ENCODE peak calls at places on chromosomes 16 and 17, in four cellular contexts. One of them, this sample, is unnamed.

GRCh38 chr17:65103896-65104295 is 33.3 kb upstream of the RGS9 start:
- DNase-seq in IMR-90: peak; percentile 49
- DNase-seq in HepG2: no peak
- DNase-seq in A549: no peak
- DNase-seq in this sample: no peak

GRCh38 chr16:54282923-54283734 is 3.5 kb downstream of the IRX3 start:
- DNase-seq in A549: no peak
- DNase-seq in IMR-90: no peak
- DNase-seq in HepG2: no peak
- DNase-seq in this sample: no peak

GRCh38 chr17:38897176-38897575 is 27.3 kb downstream of the LASP1 start:
- DNase-seq in HepG2: no peak
- DNase-seq in IMR-90: peak; percentile 28
- DNase-seq in A549: no peak
- DNase-seq in this sample: no peak

GRCh38 chr17:40319651-40320550 is 10.9 kb downstream of the RARA start:
- DNase-seq in A549: no peak
- DNase-seq in IMR-90: no peak
- DNase-seq in HepG2: no peak
- DNase-seq in this sample: no peak

GRCh38 chr17:15478845-15479244 is 11.4 kb upstream of the CDRT4 start:
- DNase-seq in A549: no peak
- DNase-seq in HepG2: no peak
- DNase-seq in IMR-90: no peak
- DNase-seq in this sample: no peak

GRCh38 chr16:50259334-50260205 is 6.8 kb upstream of the ADCY7 start:
- DNase-seq in HepG2: no peak
- DNase-seq in IMR-90: no peak
- DNase-seq in A549: no peak
- DNase-seq in this sample: no peak

GRCh38 chr16:10501016-10501607 is 79.3 kb downstream of the EMP2 start:
- DNase-seq in A549: no peak
- DNase-seq in IMR-90: no peak
- DNase-seq in HepG2: peak; percentile 50
- DNase-seq in this sample: no peak

GRCh38 chr16:1614226-1615102 is 2.3 kb downstream of the CRAMP1 start:
- DNase-seq in IMR-90: peak; percentile 30
- DNase-seq in HepG2: no peak
- DNase-seq in A549: peak; percentile 58
- DNase-seq in this sample: peak; percentile 49

GRCh38 chr17:44610871-44611270 is 45.4 kb upstream of the MEIOC start:
- DNase-seq in HepG2: no peak
- DNase-seq in IMR-90: no peak
- DNase-seq in A549: no peak
- DNase-seq in this sample: no peak

GRCh38 chr17:30600830-30601494 is 123.8 kb downstream of the GOSR1 start:
- DNase-seq in IMR-90: peak; percentile 11
- DNase-seq in A549: peak; percentile 48
- DNase-seq in HepG2: no peak
- DNase-seq in this sample: peak; percentile 6

GRCh38 chr17:43114101-43114691 is 11.0 kb downstream of the BRCA1 start:
- DNase-seq in IMR-90: no peak
- DNase-seq in A549: no peak
- DNase-seq in HepG2: peak; percentile 87
- DNase-seq in this sample: no peak

GRCh38 chr17:40526668-40527067 is 25.2 kb upstream of the TNS4 start:
- DNase-seq in HepG2: no peak
- DNase-seq in IMR-90: no peak
- DNase-seq in A549: no peak
- DNase-seq in this sample: no peak

GRCh38 chr17:66964930-66965800 is 658 bp downstream of the CACNG4 start:
- DNase-seq in A549: peak; percentile 81
- DNase-seq in IMR-90: no peak
- DNase-seq in HepG2: no peak
- DNase-seq in this sample: peak; percentile 70

GRCh38 chr17:50865060-50865867 is 890 bp downstream of the TOB1 start:
- DNase-seq in HepG2: peak; percentile 70
- DNase-seq in A549: no peak
- DNase-seq in IMR-90: peak; percentile 24
- DNase-seq in this sample: no peak

GRCh38 chr17:79050591-79050990 is 24.0 kb upstream of the ENGASE start:
- DNase-seq in IMR-90: no peak
- DNase-seq in HepG2: no peak
- DNase-seq in A549: no peak
- DNase-seq in this sample: no peak

GRCh38 chr16:17205279-17206139 is 265.3 kb downstream of the XYLT1 start:
- DNase-seq in A549: no peak
- DNase-seq in HepG2: no peak
- DNase-seq in IMR-90: peak; percentile 87
- DNase-seq in this sample: no peak

DNA sequence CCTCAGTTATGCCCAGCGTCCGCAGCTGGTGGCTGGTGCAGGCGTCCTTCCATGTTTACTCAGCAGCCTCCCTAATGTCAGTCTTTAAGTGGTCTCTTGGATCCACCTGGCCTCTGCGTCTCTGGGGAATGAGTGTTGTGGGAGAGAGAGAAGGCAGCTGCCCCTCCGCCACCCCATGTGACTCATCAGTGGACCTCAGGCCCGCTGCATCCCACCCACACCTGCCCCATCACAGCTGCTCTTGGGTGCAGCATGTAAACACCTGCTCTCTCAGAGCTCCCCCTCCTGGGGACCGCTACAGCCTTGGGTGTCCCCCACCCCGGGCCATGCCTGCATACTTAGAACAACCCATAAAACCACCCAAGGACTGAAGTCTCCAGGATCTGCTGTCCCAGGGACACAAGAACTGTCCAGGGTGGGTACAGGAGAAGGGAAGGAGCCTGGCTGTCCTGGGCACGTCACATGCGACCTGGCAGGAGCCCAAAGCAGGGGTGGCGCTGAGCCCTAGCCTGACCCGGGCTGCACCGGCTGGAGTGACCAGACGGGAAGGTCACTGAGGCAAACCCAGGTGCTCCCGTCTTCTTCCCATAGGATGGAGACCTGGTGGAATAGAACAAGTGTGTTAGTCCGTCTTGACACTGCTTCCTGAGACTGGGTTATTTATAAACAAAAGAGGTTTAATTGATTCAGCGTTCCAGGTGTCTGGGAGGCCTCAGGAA is 4.2 kb downstream of the C16orf90 start:
- DNase-seq in A549: no peak
- DNase-seq in HepG2: peak; percentile 40
- DNase-seq in IMR-90: no peak
- DNase-seq in this sample: no peak
- TF ChIP-seq BHLHE40 in A549: no peak
- TF ChIP-seq BHLHE40 in HepG2: no peak
- TF ChIP-seq BHLHE40 in IMR-90: no peak
- TF ChIP-seq BHLHE40 in this sample: no peak

DNA sequence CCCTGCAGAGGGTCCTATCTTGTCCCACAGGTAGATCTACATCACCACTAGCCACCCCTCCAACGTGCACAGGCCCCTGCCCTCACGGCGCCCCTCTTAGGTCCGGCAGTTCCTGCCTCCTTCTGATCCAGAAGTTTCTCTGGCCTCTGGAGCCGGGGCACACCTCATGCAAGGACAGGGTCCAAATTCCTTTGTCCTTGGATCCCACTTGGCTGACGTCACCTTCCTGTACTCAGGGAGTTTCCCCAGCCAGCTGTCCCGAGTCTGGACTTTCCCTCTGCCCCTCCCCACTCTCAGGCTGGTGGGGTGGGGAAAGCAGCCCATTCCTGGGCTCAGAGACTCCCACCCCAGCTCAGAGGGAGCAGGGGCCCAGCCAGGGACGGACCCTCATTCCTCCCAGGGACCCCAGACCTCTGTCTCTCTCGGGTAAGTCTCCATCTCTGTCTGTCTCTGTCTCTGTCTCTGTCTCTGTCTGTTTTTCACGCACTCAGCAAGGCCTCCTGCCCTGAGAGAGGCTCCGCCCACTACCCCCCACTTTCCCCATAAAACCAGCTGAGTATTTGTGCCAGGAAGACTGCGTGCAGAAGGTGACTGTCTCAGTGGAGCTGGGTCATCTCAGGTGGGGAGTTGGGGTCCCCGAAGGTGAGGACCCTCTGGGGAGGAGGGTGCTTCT is at the start of gene IL32:
- DNase-seq in A549: peak; percentile 71
- DNase-seq in IMR-90: peak; percentile 94
- DNase-seq in HepG2: peak; percentile 87
- DNase-seq in this sample: no peak
- TF ChIP-seq BHLHE40 in A549: no peak
- TF ChIP-seq BHLHE40 in IMR-90: no peak
- TF ChIP-seq BHLHE40 in HepG2: no peak
- TF ChIP-seq BHLHE40 in this sample: no peak

DNA sequence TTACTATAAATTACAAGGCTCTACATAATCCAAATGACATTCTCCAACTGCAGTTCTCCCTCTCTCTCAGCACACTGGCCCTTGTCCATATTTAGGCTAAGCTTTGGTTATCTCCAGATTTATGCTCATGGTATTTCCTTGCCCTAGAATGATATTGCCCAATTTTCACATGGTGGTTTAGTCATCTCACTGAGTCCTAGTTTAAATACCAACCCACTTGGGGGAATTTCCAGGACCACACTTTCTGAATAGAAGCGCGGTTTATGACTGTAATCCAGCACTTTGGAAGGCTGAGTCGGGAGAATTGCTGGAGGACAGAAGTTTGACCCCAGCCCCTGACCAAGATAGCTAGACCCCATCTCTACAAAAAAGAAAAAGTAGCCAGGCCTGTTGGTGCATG is 280.1 kb upstream of the MON1B start:
- DNase-seq in IMR-90: peak; percentile 60
- DNase-seq in A549: peak; percentile 24
- DNase-seq in HepG2: no peak
- DNase-seq in this sample: no peak
- TF ChIP-seq BHLHE40 in IMR-90: no peak
- TF ChIP-seq BHLHE40 in A549: no peak
- TF ChIP-seq BHLHE40 in HepG2: no peak
- TF ChIP-seq BHLHE40 in this sample: no peak

GRCh38 chr16:62041401-62041800 is 5.2 kb upstream of the CDH8 start:
- DNase-seq in IMR-90: no peak
- DNase-seq in HepG2: peak; percentile 40
- DNase-seq in A549: peak; percentile 5
- DNase-seq in this sample: peak; percentile 21
- TF ChIP-seq BHLHE40 in IMR-90: no peak
- TF ChIP-seq BHLHE40 in HepG2: no peak
- TF ChIP-seq BHLHE40 in A549: no peak
- TF ChIP-seq BHLHE40 in this sample: no peak

DNA sequence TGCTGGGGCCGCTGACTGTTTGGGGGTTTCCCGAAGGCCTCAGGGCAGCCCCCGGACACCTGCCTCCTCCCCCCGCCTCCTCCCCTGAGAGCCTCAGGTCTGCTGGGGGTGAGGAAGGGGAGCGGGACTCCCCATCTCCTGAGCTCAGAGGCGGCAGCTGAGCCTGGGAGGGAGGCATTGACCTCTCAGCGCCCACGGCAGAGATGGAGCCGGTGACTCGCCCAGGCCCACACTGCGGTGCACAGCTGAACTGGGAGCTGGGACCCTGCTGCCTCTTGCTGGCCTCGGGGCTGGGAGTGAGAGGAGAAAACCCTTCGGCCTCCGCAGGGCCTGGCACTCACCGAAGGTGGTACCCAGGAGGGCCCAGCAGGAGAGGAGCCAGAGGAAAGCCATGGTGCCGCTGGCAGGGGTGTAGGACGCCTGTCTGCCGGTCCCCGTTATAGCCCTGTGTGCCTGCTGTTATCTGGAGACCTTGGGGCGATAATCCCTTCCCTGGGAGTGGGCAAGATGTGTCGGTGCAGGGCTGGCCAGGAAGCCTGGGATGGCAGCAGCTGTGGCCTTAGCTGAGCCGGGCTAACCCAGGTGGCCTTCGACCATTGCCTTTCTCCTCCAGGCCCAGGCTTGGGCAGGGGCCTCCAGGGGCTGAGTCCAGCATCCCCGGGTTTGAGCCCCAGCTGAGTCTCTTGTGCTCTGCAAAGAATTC is at the start of gene CTRB2:
- DNase-seq in A549: no peak
- DNase-seq in IMR-90: no peak
- DNase-seq in HepG2: no peak
- DNase-seq in this sample: no peak
- TF ChIP-seq BHLHE40 in A549: no peak
- TF ChIP-seq BHLHE40 in IMR-90: no peak
- TF ChIP-seq BHLHE40 in HepG2: no peak
- TF ChIP-seq BHLHE40 in this sample: no peak

GRCh38 chr17:27989046-27989445 is 53.4 kb upstream of the NLK start:
- DNase-seq in IMR-90: no peak
- DNase-seq in HepG2: no peak
- DNase-seq in A549: no peak
- DNase-seq in this sample: no peak
- TF ChIP-seq BHLHE40 in IMR-90: no peak
- TF ChIP-seq BHLHE40 in HepG2: no peak
- TF ChIP-seq BHLHE40 in A549: no peak
- TF ChIP-seq BHLHE40 in this sample: no peak

DNA sequence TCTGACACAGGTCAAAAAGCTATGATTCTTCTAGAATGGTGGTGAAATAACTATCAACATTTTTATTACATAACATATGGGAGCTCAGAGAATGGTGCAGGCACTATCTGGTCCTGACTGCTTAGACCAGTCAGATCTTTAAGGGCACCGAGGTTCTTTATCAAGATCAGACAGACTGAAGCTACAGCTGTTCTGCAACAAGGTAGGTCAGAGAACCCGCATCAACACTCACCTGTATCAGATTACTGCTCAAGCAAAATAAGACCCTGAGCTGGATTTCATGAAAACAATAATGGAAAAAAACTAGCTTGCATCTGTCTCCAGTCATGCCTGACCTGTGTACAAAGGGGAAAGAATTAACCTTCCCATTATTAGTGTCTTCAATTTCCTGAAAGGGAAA is 160.4 kb downstream of the KCNJ2 start:
- DNase-seq in A549: no peak
- DNase-seq in IMR-90: no peak
- DNase-seq in HepG2: no peak
- DNase-seq in this sample: no peak
- TF ChIP-seq BHLHE40 in A549: no peak
- TF ChIP-seq BHLHE40 in IMR-90: no peak
- TF ChIP-seq BHLHE40 in HepG2: no peak
- TF ChIP-seq BHLHE40 in this sample: no peak